ENCODE peak calls at places on chromosomes 13 and 19, in ten cellular contexts. V is CD8-positive, alpha-beta memory T cell; T is ascending aorta; R is adipocyte; M is left ventricle myocardium inferior; Y is tibial artery; K is IMR-90; E is endothelial cell of umbilical vein; B is HAP-1; H is thoracic aorta. A is an unnamed sample. For H3K4me1, the result is how much of the 10 kb centered on the place peaks cover.

GRCh38 chr19:39676004-39676403 is 20.3 kb downstream of the LGALS16 start:
- DNase-seq in M (no peak), E (no peak), T (no peak), Y (no peak), V (no peak), B (no peak), R (no peak), H (no peak), K (no peak), A (no peak)

GRCh38 chr13:90201676-90202425 is 1145.6 kb upstream of the MIR17HG start:
- DNase-seq in M (no peak), B (no peak), R (no peak), K (no peak), T (no peak), Y (no peak), E (no peak), H (no peak), V (no peak), A (no peak)

GRCh38 chr19:42295831-42296525 is 6.0 kb upstream of the PRR19 start:
- DNase-seq in Y (peak), M (peak), H (no peak), B (peak), E (peak), R (peak), T (no peak), K (peak), V (peak), A (peak)

GRCh38 chr13:24270639-24271131 is 38.7 kb upstream of the C1QTNF9 start:
- DNase-seq in B (peak), E (peak), Y (peak), M (peak), K (peak), R (peak), V (peak), H (no peak), T (peak), A (no peak)

GRCh38 chr19:37007587-37008220 is 70.5 kb upstream of the ZNF420 start:
- DNase-seq in B (no peak), V (peak), K (no peak), T (no peak), Y (no peak), E (no peak), R (no peak), H (no peak), M (peak), A (no peak)

GRCh38 chr19:32877323-32877912 is 7.9 kb upstream of the SLC7A9 start:
- DNase-seq in T (no peak), H (no peak), R (no peak), V (no peak), Y (no peak), B (no peak), M (no peak), E (no peak), K (no peak), A (no peak)

GRCh38 chr19:6087074-6087506 is 23.2 kb downstream of the RFX2 start:
- DNase-seq in B (peak), M (no peak), V (no peak), Y (no peak), R (no peak), T (no peak), E (no peak), H (no peak), K (no peak), A (no peak)

GRCh38 chr13:31209172-31209818 is 9.5 kb downstream of the B3GLCT start:
- DNase-seq in V (peak), E (peak), B (peak), H (no peak), K (peak), T (no peak), R (no peak), M (peak), Y (peak), A (no peak)

GRCh38 chr19:11651062-11651461 is 53.8 kb downstream of the ZNF627 start:
- DNase-seq in V (no peak), M (no peak), R (no peak), T (no peak), H (no peak), K (no peak), B (no peak), Y (no peak), E (no peak), A (no peak)

GRCh38 chr13:105474983-105475382 is 1060.5 kb downstream of the EFNB2 start:
- DNase-seq in R (no peak), B (no peak), Y (no peak), K (no peak), M (no peak), H (no peak), E (no peak), V (no peak), T (no peak), A (no peak)

GRCh38 chr19:1758231-1758577 is 4.9 kb downstream of the ONECUT3 start:
- DNase-seq in R (no peak), K (no peak), V (no peak), B (no peak), M (no peak), T (no peak), H (no peak), Y (no peak), E (no peak), A (no peak)

GRCh38 chr19:4444765-4445741 is 12.5 kb downstream of the UBXN6 start:
- DNase-seq in R (peak), T (no peak), V (no peak), E (no peak), H (no peak), Y (no peak), B (peak), M (no peak), K (no peak), A (no peak)

GRCh38 chr19:47111081-47111589 is 2.4 kb downstream of the ZC3H4 start:
- DNase-seq in H (no peak), R (peak), V (peak), Y (no peak), B (peak), E (peak), K (no peak), T (no peak), M (no peak), A (no peak)

GRCh38 chr13:97015661-97016350 is 21.5 kb upstream of the OXGR1 start:
- DNase-seq in T (no peak), M (no peak), B (no peak), E (no peak), H (no peak), V (no peak), R (no peak), K (no peak), Y (no peak), A (no peak)

GRCh38 chr13:23695711-23696512 is 125.7 kb downstream of the TNFRSF19 start:
- DNase-seq in H (no peak), K (no peak), B (no peak), M (peak), V (peak), Y (no peak), T (no peak), E (no peak), R (no peak), A (no peak)

GRCh38 chr13:24288870-24289269 is 20.5 kb upstream of the C1QTNF9 start:
- DNase-seq in B (no peak), E (no peak), R (peak), V (no peak), H (no peak), M (no peak), K (peak), T (no peak), Y (no peak), A (no peak)

GRCh38 chr13:46211116-46211515 is 612 bp upstream of the LRRC63 start:
- DNase-seq in T (no peak), H (no peak), B (peak), Y (no peak), M (no peak), K (no peak), E (peak), R (peak), V (peak), A (no peak)

GRCh38 chr13:33331962-33332361 is 46.4 kb upstream of the STARD13 start:
- DNase-seq in R (no peak), V (no peak), H (no peak), Y (no peak), T (no peak), K (no peak), M (no peak), E (no peak), B (no peak), A (no peak)

GRCh38 chr19:18466354-18466753 is 28.4 kb upstream of the ISYNA1 start:
- DNase-seq in Y (no peak), B (no peak), T (no peak), M (no peak), H (no peak), E (no peak), V (no peak), R (no peak), K (no peak), A (no peak)

GRCh38 chr19:1399079-1399478 is 2.3 kb downstream of the GAMT start:
- DNase-seq in Y (no peak), B (no peak), K (no peak), V (no peak), M (no peak), H (no peak), R (no peak), E (no peak), T (no peak), A (no peak)

GRCh38 chr19:3945838-3946237 is 13.0 kb downstream of the NMRK2 start:
- DNase-seq in K (peak), B (no peak), T (no peak), M (no peak), E (no peak), R (no peak), V (no peak), H (no peak), Y (no peak), A (no peak)

GRCh38 chr13:24630851-24631341 is 49.3 kb upstream of the ATP12A start:
- DNase-seq in K (peak), E (no peak), V (no peak), M (no peak), R (no peak), B (peak), T (no peak), Y (no peak), H (no peak), A (peak)

GRCh38 chr13:19324325-19324724 is 142.7 kb upstream of the TUBA3C start:
- DNase-seq in R (no peak), H (no peak), K (no peak), M (no peak), V (no peak), Y (no peak), E (no peak), B (no peak), T (no peak), A (no peak)

GRCh38 chr19:37583340-37583739 is 11.3 kb downstream of the ZNF571 start:
- DNase-seq in K (no peak), V (no peak), T (no peak), Y (no peak), B (no peak), R (no peak), M (no peak), E (no peak), H (no peak), A (no peak)

GRCh38 chr13:34867590-34867989 is 74.5 kb upstream of the NBEA start:
- DNase-seq in E (no peak), K (peak), V (no peak), T (no peak), B (peak), M (no peak), H (no peak), R (peak), Y (no peak), A (no peak)

GRCh38 chr19:51098366-51099069 is 9.7 kb downstream of the CTU1 start:
- DNase-seq in M (peak), K (no peak), E (peak), B (no peak), Y (no peak), T (no peak), H (no peak), R (no peak), V (peak), A (no peak)

GRCh38 chr13:105346141-105346766 is 1189.2 kb downstream of the EFNB2 start:
- DNase-seq in R (peak), M (no peak), K (peak), V (no peak), T (no peak), B (no peak), Y (no peak), H (no peak), E (peak), A (no peak)

GRCh38 chr13:40193290-40194203 is 472.9 kb downstream of the FOXO1 start:
- DNase-seq in Y (peak), B (no peak), E (peak), M (no peak), T (no peak), H (peak), K (no peak), R (no peak), V (no peak), A (peak)

GRCh38 chr19:5805465-5806132 is 732 bp downstream of the NRTN start:
- DNase-seq in Y (no peak), K (peak), M (peak), R (peak), H (no peak), V (peak), T (no peak), B (peak), E (peak), A (no peak)

GRCh38 chr13:91347212-91347995 is at the start of gene MIR17HG:
- DNase-seq in Y (peak), T (peak), M (peak), E (peak), K (peak), R (peak), B (peak), V (peak), H (peak), A (peak)

GRCh38 chr19:35328851-35329285 is at the start of gene CD22:
- DNase-seq in H (no peak), Y (no peak), V (no peak), K (no peak), B (no peak), R (no peak), T (no peak), M (no peak), E (no peak), A (no peak)

GRCh38 chr19:38682872-38683392 is 35.5 kb downstream of the ACTN4 start:
- DNase-seq in R (no peak), K (no peak), E (no peak), B (no peak), T (no peak), Y (no peak), H (no peak), M (no peak), V (no peak), A (no peak)

GRCh38 chr19:58399903-58400637 is 4.6 kb downstream of the RNF225 start:
- DNase-seq in K (no peak), M (no peak), V (no peak), Y (no peak), T (no peak), H (no peak), E (no peak), B (no peak), R (no peak), A (no peak)

GRCh38 chr13:24282256-24282655 is 27.1 kb upstream of the C1QTNF9 start:
- DNase-seq in E (no peak), Y (no peak), H (no peak), V (no peak), B (no peak), T (no peak), K (no peak), M (no peak), R (no peak), A (no peak)

GRCh38 chr19:52007436-52007804 is 591 bp downstream of the ZNF615 start:
- DNase-seq in K (no peak), H (no peak), Y (no peak), R (no peak), V (no peak), B (peak), E (no peak), M (no peak), T (no peak), A (no peak)

DNA sequence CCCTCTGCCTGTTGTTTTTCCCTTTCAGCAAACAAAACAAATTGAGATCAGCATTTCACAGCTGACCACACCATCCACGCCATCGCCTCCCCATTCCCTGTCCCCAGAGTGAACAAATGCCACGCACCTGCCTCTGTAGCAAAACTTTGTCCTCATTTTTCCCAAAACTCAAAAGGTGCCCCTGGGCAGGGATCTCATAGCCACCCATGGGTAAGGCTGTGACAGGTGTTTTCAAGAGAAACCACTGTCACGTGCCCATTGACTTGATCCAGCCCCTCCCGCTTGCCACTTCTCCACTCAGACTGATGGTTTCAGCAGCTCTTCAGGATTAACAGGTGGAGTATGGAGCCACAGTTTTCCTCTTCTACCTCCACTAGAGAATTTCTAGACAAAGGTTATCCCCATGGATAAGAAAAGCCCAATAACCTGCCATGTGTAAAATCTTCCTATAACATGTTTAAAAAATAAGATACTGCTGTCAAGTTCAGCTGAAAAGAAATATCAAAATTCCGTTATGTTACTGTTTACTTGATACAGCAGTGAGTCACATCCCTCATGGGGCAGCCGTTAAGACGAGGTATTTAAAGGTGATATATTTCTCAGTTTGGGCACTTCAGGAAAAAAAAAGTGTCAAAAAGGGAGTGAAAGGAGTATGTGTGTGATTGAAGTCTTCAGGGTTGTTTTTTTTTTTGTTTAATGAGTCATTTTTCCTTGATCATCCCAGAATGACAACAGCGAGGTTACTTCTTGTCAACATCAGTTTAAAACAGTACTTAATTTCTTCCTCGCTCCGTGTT is 63.5 kb upstream of the GPR183 start:
- DNase-seq in V (no peak), R (no peak), B (no peak), T (no peak), Y (no peak), M (no peak), K (no peak), H (no peak), E (no peak), A (peak)
- H3K4me1 ChIP-seq in V (half or more), R (under half), B (under half), T (under half), Y (under half), M (under half), K (under half), H (under half), E (under half), A (under half)

GRCh38 chr19:15294591-15294990 is 37.7 kb downstream of the BRD4 start:
- DNase-seq in Y (no peak), M (peak), T (no peak), H (no peak), K (no peak), E (no peak), V (no peak), R (no peak), B (no peak), A (no peak)
- H3K4me1 ChIP-seq in Y (half or more), M (half or more), T (half or more), H (half or more), K (half or more), E (under half), V (half or more), R (half or more), B (under half), A (half or more)

GRCh38 chr13:48489003-48489402 is 43.9 kb downstream of the RCBTB2 start:
- DNase-seq in Y (no peak), R (no peak), E (no peak), H (no peak), T (no peak), V (no peak), B (no peak), K (no peak), M (no peak), A (no peak)
- H3K4me1 ChIP-seq in Y (under half), R (under half), E (under half), H (under half), T (under half), V (half or more), B (under half), K (under half), M (under half), A (under half)

GRCh38 chr19:49333426-49334288 is 1.5 kb upstream of the CD37 start:
- DNase-seq in E (no peak), B (no peak), H (no peak), M (no peak), R (peak), K (peak), V (peak), T (no peak), Y (no peak), A (peak)

GRCh38 chr19:49327878-49328544 is 3.0 kb upstream of the SLC6A16 start:
- DNase-seq in B (peak), E (peak), H (no peak), R (peak), V (peak), M (no peak), T (no peak), Y (no peak), K (peak), A (no peak)

GRCh38 chr19:49328741-49329140 is 3.8 kb upstream of the SLC6A16 start:
- DNase-seq in M (no peak), H (no peak), B (no peak), V (no peak), T (no peak), E (no peak), Y (no peak), K (no peak), R (no peak), A (no peak)

GRCh38 chr19:49335071-49335783 is at the start of gene CD37:
- DNase-seq in V (peak), B (no peak), K (no peak), M (no peak), T (no peak), Y (no peak), R (no peak), H (no peak), E (no peak), A (no peak)

DNA sequence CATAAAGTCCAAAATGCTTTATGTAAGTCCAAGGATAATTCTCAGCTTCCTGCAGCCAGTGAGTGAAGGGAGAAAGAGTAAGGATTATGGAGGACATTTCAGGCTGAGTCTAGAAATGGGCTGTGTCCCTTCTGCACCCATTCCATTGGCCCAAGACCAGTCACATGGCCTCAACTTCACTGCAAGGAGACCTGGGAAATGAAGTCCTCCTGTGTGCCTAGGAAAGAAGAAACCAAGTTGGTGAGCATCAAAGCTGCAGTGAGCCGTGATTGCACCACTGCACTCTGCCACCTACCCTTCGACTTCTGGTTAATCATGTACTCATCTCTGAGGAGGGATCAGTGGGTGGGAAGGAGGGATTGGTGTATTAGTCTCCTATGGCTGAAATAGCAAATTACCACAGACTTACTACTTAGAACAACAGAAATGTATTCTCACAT is 3.6 kb upstream of the CD37 start:
- DNase-seq in H (no peak), E (peak), K (peak), B (peak), T (no peak), V (peak), M (no peak), R (peak), Y (no peak), A (peak)
- H3K4me1 ChIP-seq in H (under half), E (under half), K (under half), B (under half), T (under half), V (half or more), M (under half), R (under half), Y (under half), A (under half)

GRCh38 chr13:48220592-48221300 is 12.3 kb upstream of the ITM2B start:
- DNase-seq in E (no peak), Y (no peak), K (no peak), H (no peak), B (no peak), M (no peak), R (no peak), T (no peak), V (peak), A (no peak)
- H3K4me1 ChIP-seq in E (under half), Y (under half), K (under half), H (under half), B (under half), M (under half), R (under half), T (under half), V (half or more), A (under half)

A was measured in suprapubic skin.